ENCODE peak calls at places on chromosomes 7 and 10, in ten cellular contexts. K, L, T, X, M, J, Q, I, H and P are unnamed samples.

GRCh38 chr10:58326967-58327381 is 7.8 kb upstream of the UBE2D1 start:
- DNase-seq in K (no peak), L (no peak), T (no peak), X (peak), M (no peak), J (peak), Q (no peak), I (no peak), H (no peak), P (no peak)

GRCh38 chr7:39700932-39701331 is 77.6 kb downstream of the RALA start:
- DNase-seq in K (no peak), L (no peak), T (no peak), X (no peak), M (no peak), J (no peak), Q (no peak), I (no peak), H (no peak), P (no peak)

GRCh38 chr10:110392860-110393732 is 88.4 kb upstream of the SMNDC1 start:
- DNase-seq in K (peak), L (no peak), T (no peak), X (peak), M (no peak), J (peak), Q (no peak), I (no peak), H (no peak), P (no peak)

GRCh38 chr10:78508955-78509354 is 475.3 kb downstream of the RPS24 start:
- DNase-seq in K (no peak), L (no peak), T (no peak), X (no peak), M (no peak), J (no peak), Q (no peak), I (no peak), H (no peak), P (no peak)

GRCh38 chr10:79285315-79286185 is 61.7 kb upstream of the PPIF start:
- DNase-seq in K (no peak), L (peak), T (no peak), X (no peak), M (no peak), J (no peak), Q (peak), I (no peak), H (no peak), P (no peak)

GRCh38 chr10:30755474-30755873 is 125.9 kb upstream of the LYZL2 start:
- DNase-seq in K (peak), L (no peak), T (no peak), X (no peak), M (no peak), J (peak), Q (no peak), I (no peak), H (no peak), P (no peak)

GRCh38 chr7:28768577-28769147 is 189.5 kb downstream of the TRIL start:
- DNase-seq in K (no peak), L (no peak), T (no peak), X (peak), M (no peak), J (peak), Q (no peak), I (no peak), H (no peak), P (peak)

GRCh38 chr10:47121336-47121735 is 178.7 kb upstream of the GDF10 start:
- DNase-seq in K (no peak), L (no peak), T (no peak), X (no peak), M (no peak), J (no peak), Q (no peak), I (no peak), H (no peak), P (no peak)

GRCh38 chr10:91565241-91565640 is 67.6 kb downstream of the PPP1R3C start:
- DNase-seq in K (no peak), L (no peak), T (no peak), X (no peak), M (no peak), J (no peak), Q (no peak), I (no peak), H (no peak), P (no peak)

GRCh38 chr10:30898964-30899363 is 132.7 kb downstream of the ZNF438 start:
- DNase-seq in K (no peak), L (no peak), T (no peak), X (no peak), M (no peak), J (no peak), Q (no peak), I (no peak), H (no peak), P (no peak)

GRCh38 chr7:88224596-88225275 is 4.9 kb upstream of the SRI start:
- DNase-seq in K (peak), L (no peak), T (no peak), X (peak), M (no peak), J (peak), Q (no peak), I (peak), H (no peak), P (peak)

GRCh38 chr10:114634607-114634974 is 23.5 kb downstream of the ABLIM1 start:
- DNase-seq in K (peak), L (no peak), T (no peak), X (peak), M (no peak), J (peak), Q (no peak), I (peak), H (no peak), P (peak)

GRCh38 chr7:55549457-55549856 is 22.8 kb downstream of the VOPP1 start:
- DNase-seq in K (no peak), L (peak), T (no peak), X (no peak), M (no peak), J (no peak), Q (peak), I (no peak), H (no peak), P (no peak)

GRCh38 chr10:125538947-125539649 is 143.9 kb downstream of the TEX36 start:
- DNase-seq in K (no peak), L (no peak), T (no peak), X (no peak), M (no peak), J (no peak), Q (no peak), I (peak), H (no peak), P (no peak)

GRCh38 chr7:1868400-1869165 is 198.5 kb downstream of the ELFN1 start:
- DNase-seq in K (no peak), L (no peak), T (no peak), X (no peak), M (no peak), J (no peak), Q (no peak), I (no peak), H (no peak), P (no peak)

GRCh38 chr7:45687185-45687560 is 113.0 kb downstream of the ADCY1 start:
- DNase-seq in K (no peak), L (no peak), T (no peak), X (no peak), M (no peak), J (no peak), Q (no peak), I (no peak), H (no peak), P (no peak)

GRCh38 chr7:157431951-157432540 is 95.2 kb downstream of the DNAJB6 start:
- DNase-seq in K (no peak), L (no peak), T (no peak), X (no peak), M (no peak), J (no peak), Q (no peak), I (no peak), H (no peak), P (no peak)

GRCh38 chr7:138527746-138528223 is 67.7 kb downstream of the TRIM24 start:
- DNase-seq in K (no peak), L (peak), T (no peak), X (peak), M (no peak), J (peak), Q (no peak), I (peak), H (no peak), P (no peak)

GRCh38 chr10:16965740-16966447 is 148.7 kb upstream of the RSU1 start:
- DNase-seq in K (peak), L (no peak), T (no peak), X (peak), M (no peak), J (peak), Q (no peak), I (peak), H (no peak), P (peak)

GRCh38 chr7:32427769-32428291 is 62.4 kb downstream of the LSM5 start:
- DNase-seq in K (no peak), L (peak), T (peak), X (peak), M (peak), J (peak), Q (peak), I (peak), H (peak), P (peak)

GRCh38 chr7:18241543-18242231 is 214.0 kb upstream of the PRPS1L1 start:
- DNase-seq in K (no peak), L (no peak), T (no peak), X (no peak), M (no peak), J (no peak), Q (peak), I (no peak), H (no peak), P (peak)

GRCh38 chr10:11018426-11018818 is 750 bp downstream of the CELF2 start:
- DNase-seq in K (no peak), L (no peak), T (no peak), X (no peak), M (no peak), J (no peak), Q (peak), I (no peak), H (no peak), P (no peak)

GRCh38 chr7:44280993-44281721 is 44.2 kb downstream of the CAMK2B start:
- DNase-seq in K (no peak), L (no peak), T (no peak), X (no peak), M (no peak), J (no peak), Q (no peak), I (no peak), H (no peak), P (no peak)

GRCh38 chr10:74189999-74190421 is 39.0 kb downstream of the ADK start:
- DNase-seq in K (peak), L (peak), T (no peak), X (peak), M (peak), J (peak), Q (peak), I (peak), H (no peak), P (peak)

GRCh38 chr10:74691164-74691563 is 135.2 kb upstream of the KAT6B start:
- DNase-seq in K (no peak), L (no peak), T (no peak), X (no peak), M (no peak), J (no peak), Q (no peak), I (no peak), H (no peak), P (no peak)

GRCh38 chr10:13684252-13684791 is 97.6 kb downstream of the PRPF18 start:
- DNase-seq in K (no peak), L (no peak), T (no peak), X (peak), M (no peak), J (peak), Q (no peak), I (no peak), H (no peak), P (peak)

GRCh38 chr10:103682042-103682441 is 173.3 kb downstream of the SH3PXD2A start:
- DNase-seq in K (no peak), L (no peak), T (no peak), X (no peak), M (no peak), J (no peak), Q (no peak), I (no peak), H (no peak), P (no peak)

GRCh38 chr10:60666221-60666620 is 112.1 kb upstream of the CDK1 start:
- DNase-seq in K (peak), L (no peak), T (no peak), X (peak), M (no peak), J (peak), Q (no peak), I (no peak), H (no peak), P (no peak)

GRCh38 chr10:17349717-17350116 is 104.7 kb downstream of the ST8SIA6 start:
- DNase-seq in K (no peak), L (no peak), T (no peak), X (no peak), M (no peak), J (peak), Q (no peak), I (no peak), H (no peak), P (no peak)

GRCh38 chr10:1043532-1043995 is 5.4 kb downstream of the IDI1 start:
- DNase-seq in K (no peak), L (peak), T (no peak), X (no peak), M (peak), J (no peak), Q (peak), I (no peak), H (no peak), P (no peak)

GRCh38 chr10:72688208-72688651 is 3.7 kb upstream of the MCU start:
- DNase-seq in K (no peak), L (no peak), T (no peak), X (peak), M (no peak), J (peak), Q (peak), I (peak), H (no peak), P (peak)

GRCh38 chr10:113743594-113743993 is 7.9 kb upstream of the PLEKHS1 start:
- DNase-seq in K (no peak), L (no peak), T (no peak), X (no peak), M (no peak), J (no peak), Q (no peak), I (peak), H (no peak), P (no peak)

GRCh38 chr7:103718482-103719415 is 270.7 kb downstream of the RELN start:
- DNase-seq in K (no peak), L (no peak), T (no peak), X (peak), M (no peak), J (no peak), Q (no peak), I (no peak), H (no peak), P (peak)

GRCh38 chr10:132239126-132240031 is 52.6 kb downstream of the DPYSL4 start:
- DNase-seq in K (no peak), L (no peak), T (no peak), X (peak), M (no peak), J (peak), Q (no peak), I (no peak), H (no peak), P (no peak)

GRCh38 chr10:133128126-133129081 is 31.6 kb upstream of the KNDC1 start:
- DNase-seq in K (no peak), L (no peak), T (no peak), X (no peak), M (no peak), J (no peak), Q (no peak), I (no peak), H (no peak), P (no peak)

GRCh38 chr10:86049442-86049841 is 317.2 kb downstream of the GRID1 start:
- DNase-seq in K (no peak), L (no peak), T (no peak), X (no peak), M (no peak), J (no peak), Q (no peak), I (no peak), H (no peak), P (no peak)

GRCh38 chr10:13503745-13504463 is 24.9 kb downstream of the BEND7 start:
- DNase-seq in K (peak), L (no peak), T (no peak), X (peak), M (no peak), J (peak), Q (no peak), I (no peak), H (no peak), P (peak)

GRCh38 chr7:2220030-2220429 is 12.7 kb downstream of the MAD1L1 start:
- DNase-seq in K (no peak), L (no peak), T (no peak), X (no peak), M (no peak), J (no peak), Q (no peak), I (no peak), H (no peak), P (no peak)

GRCh38 chr10:75399461-75400162 is 2.0 kb downstream of the ZNF503 start:
- DNase-seq in K (peak), L (no peak), T (no peak), X (peak), M (peak), J (peak), Q (peak), I (peak), H (no peak), P (peak)